ENCODE peak calls at places on chromosomes 12 and 14, in eight cellular contexts. One of them, this sample, is unnamed.

GRCh38 chr14:73059326-73059725 is 992 bp downstream of the RBM25 start:
- DNase-seq in Peyer's patch: no peak
- DNase-seq in cardiac muscle cell: peak; percentile 53
- DNase-seq in upper lobe of right lung: no peak
- DNase-seq in right atrium auricular region: no peak
- DNase-seq in A549: peak; percentile 30
- DNase-seq in left lung: no peak
- DNase-seq in left ventricle myocardium inferior: no peak
- DNase-seq in this sample: no peak

GRCh38 chr12:51847830-51848727 is at the start of gene FIGNL2:
- DNase-seq in Peyer's patch: no peak
- DNase-seq in cardiac muscle cell: peak; percentile 27
- DNase-seq in upper lobe of right lung: no peak
- DNase-seq in right atrium auricular region: no peak
- DNase-seq in A549: no peak
- DNase-seq in left lung: no peak
- DNase-seq in left ventricle myocardium inferior: peak; percentile 42
- DNase-seq in this sample: no peak

GRCh38 chr12:124520258-124520657 is 47.2 kb downstream of the NCOR2 start:
- DNase-seq in Peyer's patch: no peak
- DNase-seq in cardiac muscle cell: peak; percentile 83
- DNase-seq in upper lobe of right lung: peak; percentile 84
- DNase-seq in right atrium auricular region: peak; percentile 82
- DNase-seq in A549: peak; percentile 76
- DNase-seq in left lung: peak; percentile 83
- DNase-seq in left ventricle myocardium inferior: peak; percentile 45
- DNase-seq in this sample: no peak

GRCh38 chr14:89351364-89351957 is 65.6 kb downstream of the FOXN3 start:
- DNase-seq in Peyer's patch: no peak
- DNase-seq in cardiac muscle cell: peak; percentile 62
- DNase-seq in upper lobe of right lung: peak; percentile 77
- DNase-seq in right atrium auricular region: no peak
- DNase-seq in A549: peak; percentile 29
- DNase-seq in left lung: no peak
- DNase-seq in left ventricle myocardium inferior: no peak
- DNase-seq in this sample: no peak

GRCh38 chr14:104802913-104803184 is 1.9 kb downstream of the ZBTB42 start:
- DNase-seq in Peyer's patch: no peak
- DNase-seq in cardiac muscle cell: no peak
- DNase-seq in upper lobe of right lung: no peak
- DNase-seq in right atrium auricular region: no peak
- DNase-seq in A549: no peak
- DNase-seq in left lung: no peak
- DNase-seq in left ventricle myocardium inferior: no peak
- DNase-seq in this sample: no peak

GRCh38 chr12:42119085-42119633 is 25.5 kb downstream of the GXYLT1 start:
- DNase-seq in Peyer's patch: no peak
- DNase-seq in cardiac muscle cell: peak; percentile 70
- DNase-seq in upper lobe of right lung: no peak
- DNase-seq in right atrium auricular region: no peak
- DNase-seq in A549: no peak
- DNase-seq in left lung: no peak
- DNase-seq in left ventricle myocardium inferior: no peak
- DNase-seq in this sample: no peak

GRCh38 chr12:47216150-47216677 is 136.5 kb upstream of the AMIGO2 start:
- DNase-seq in Peyer's patch: peak; percentile 86
- DNase-seq in cardiac muscle cell: no peak
- DNase-seq in upper lobe of right lung: no peak
- DNase-seq in right atrium auricular region: no peak
- DNase-seq in A549: no peak
- DNase-seq in left lung: peak; percentile 74
- DNase-seq in left ventricle myocardium inferior: peak; percentile 24
- DNase-seq in this sample: no peak

GRCh38 chr12:19198272-19198671 is 68.7 kb downstream of the PLEKHA5 start:
- DNase-seq in Peyer's patch: no peak
- DNase-seq in cardiac muscle cell: peak; percentile 56
- DNase-seq in upper lobe of right lung: no peak
- DNase-seq in right atrium auricular region: no peak
- DNase-seq in A549: peak; percentile 32
- DNase-seq in left lung: no peak
- DNase-seq in left ventricle myocardium inferior: no peak
- DNase-seq in this sample: no peak

GRCh38 chr12:111321317-111321716 is 47.6 kb downstream of the PHETA1 start:
- DNase-seq in Peyer's patch: no peak
- DNase-seq in cardiac muscle cell: no peak
- DNase-seq in upper lobe of right lung: no peak
- DNase-seq in right atrium auricular region: no peak
- DNase-seq in A549: no peak
- DNase-seq in left lung: no peak
- DNase-seq in left ventricle myocardium inferior: no peak
- DNase-seq in this sample: no peak

GRCh38 chr14:72666610-72667009 is 227.3 kb downstream of the DPF3 start:
- DNase-seq in Peyer's patch: no peak
- DNase-seq in cardiac muscle cell: no peak
- DNase-seq in upper lobe of right lung: no peak
- DNase-seq in right atrium auricular region: no peak
- DNase-seq in A549: peak; percentile 36
- DNase-seq in left lung: no peak
- DNase-seq in left ventricle myocardium inferior: no peak
- DNase-seq in this sample: no peak

GRCh38 chr14:76940057-76940456 is 88.5 kb downstream of the IRF2BPL start:
- DNase-seq in Peyer's patch: no peak
- DNase-seq in cardiac muscle cell: no peak
- DNase-seq in upper lobe of right lung: no peak
- DNase-seq in right atrium auricular region: no peak
- DNase-seq in A549: no peak
- DNase-seq in left lung: no peak
- DNase-seq in left ventricle myocardium inferior: no peak
- DNase-seq in this sample: no peak

GRCh38 chr12:44775916-44776315 is 100.2 kb downstream of the NELL2 start:
- DNase-seq in Peyer's patch: no peak
- DNase-seq in cardiac muscle cell: no peak
- DNase-seq in upper lobe of right lung: no peak
- DNase-seq in right atrium auricular region: no peak
- DNase-seq in A549: no peak
- DNase-seq in left lung: no peak
- DNase-seq in left ventricle myocardium inferior: no peak
- DNase-seq in this sample: no peak

GRCh38 chr12:68317047-68317667 is 15.0 kb downstream of the MDM1 start:
- DNase-seq in Peyer's patch: peak; percentile 63
- DNase-seq in cardiac muscle cell: peak; percentile 77
- DNase-seq in upper lobe of right lung: no peak
- DNase-seq in right atrium auricular region: no peak
- DNase-seq in A549: peak; percentile 56
- DNase-seq in left lung: no peak
- DNase-seq in left ventricle myocardium inferior: no peak
- DNase-seq in this sample: peak; percentile 68

GRCh38 chr14:99735189-99736135 is 51.4 kb downstream of the CYP46A1 start:
- DNase-seq in Peyer's patch: peak; percentile 29
- DNase-seq in cardiac muscle cell: no peak
- DNase-seq in upper lobe of right lung: peak; percentile 46
- DNase-seq in right atrium auricular region: no peak
- DNase-seq in A549: no peak
- DNase-seq in left lung: peak; percentile 27
- DNase-seq in left ventricle myocardium inferior: peak; percentile 9
- DNase-seq in this sample: peak; percentile 22

GRCh38 chr14:31893156-31893813 is 183.8 kb upstream of the ARHGAP5 start:
- DNase-seq in Peyer's patch: no peak
- DNase-seq in cardiac muscle cell: peak; percentile 3
- DNase-seq in upper lobe of right lung: no peak
- DNase-seq in right atrium auricular region: no peak
- DNase-seq in A549: no peak
- DNase-seq in left lung: no peak
- DNase-seq in left ventricle myocardium inferior: no peak
- DNase-seq in this sample: no peak

GRCh38 chr12:113062502-113063395 is 6.2 kb downstream of the DTX1 start:
- DNase-seq in Peyer's patch: no peak
- DNase-seq in cardiac muscle cell: peak; percentile 9
- DNase-seq in upper lobe of right lung: peak; percentile 58
- DNase-seq in right atrium auricular region: no peak
- DNase-seq in A549: no peak
- DNase-seq in left lung: no peak
- DNase-seq in left ventricle myocardium inferior: no peak
- DNase-seq in this sample: no peak

GRCh38 chr14:52061380-52061779 is 7.5 kb downstream of the NID2 start:
- DNase-seq in Peyer's patch: no peak
- DNase-seq in cardiac muscle cell: peak; percentile 45
- DNase-seq in upper lobe of right lung: no peak
- DNase-seq in right atrium auricular region: no peak
- DNase-seq in A549: no peak
- DNase-seq in left lung: no peak
- DNase-seq in left ventricle myocardium inferior: peak; percentile 63
- DNase-seq in this sample: no peak

GRCh38 chr14:52267501-52268190 is at the start of gene PTGDR:
- DNase-seq in Peyer's patch: peak; percentile 67
- DNase-seq in cardiac muscle cell: peak; percentile 47
- DNase-seq in upper lobe of right lung: peak; percentile 64
- DNase-seq in right atrium auricular region: no peak
- DNase-seq in A549: no peak
- DNase-seq in left lung: peak; percentile 41
- DNase-seq in left ventricle myocardium inferior: peak; percentile 48
- DNase-seq in this sample: peak; percentile 87

GRCh38 chr12:120669055-120669828 is 17.7 kb upstream of the MLEC start:
- DNase-seq in Peyer's patch: peak; percentile 58
- DNase-seq in cardiac muscle cell: peak; percentile 51
- DNase-seq in upper lobe of right lung: no peak
- DNase-seq in right atrium auricular region: no peak
- DNase-seq in A549: no peak
- DNase-seq in left lung: no peak
- DNase-seq in left ventricle myocardium inferior: no peak
- DNase-seq in this sample: peak; percentile 65

GRCh38 chr14:62280366-62280765 is 518.1 kb downstream of the SNAPC1 start:
- DNase-seq in Peyer's patch: no peak
- DNase-seq in cardiac muscle cell: no peak
- DNase-seq in upper lobe of right lung: no peak
- DNase-seq in right atrium auricular region: no peak
- DNase-seq in A549: no peak
- DNase-seq in left lung: no peak
- DNase-seq in left ventricle myocardium inferior: no peak
- DNase-seq in this sample: no peak

GRCh38 chr14:85195872-85196477 is 334.0 kb upstream of the FLRT2 start:
- DNase-seq in Peyer's patch: no peak
- DNase-seq in cardiac muscle cell: peak; percentile 33
- DNase-seq in upper lobe of right lung: no peak
- DNase-seq in right atrium auricular region: no peak
- DNase-seq in A549: peak; percentile 8
- DNase-seq in left lung: no peak
- DNase-seq in left ventricle myocardium inferior: no peak
- DNase-seq in this sample: no peak

GRCh38 chr12:8032242-8033152 is at the start of gene FOXJ2:
- DNase-seq in Peyer's patch: peak; percentile 89
- DNase-seq in cardiac muscle cell: peak; percentile 81
- DNase-seq in upper lobe of right lung: peak; percentile 93
- DNase-seq in right atrium auricular region: no peak
- DNase-seq in A549: peak; percentile 68
- DNase-seq in left lung: peak; percentile 83
- DNase-seq in left ventricle myocardium inferior: peak; percentile 88
- DNase-seq in this sample: peak; percentile 79

GRCh38 chr12:58728397-58728796 is 191.9 kb downstream of the LRIG3 start:
- DNase-seq in Peyer's patch: no peak
- DNase-seq in cardiac muscle cell: no peak
- DNase-seq in upper lobe of right lung: no peak
- DNase-seq in right atrium auricular region: no peak
- DNase-seq in A549: peak; percentile 37
- DNase-seq in left lung: no peak
- DNase-seq in left ventricle myocardium inferior: no peak
- DNase-seq in this sample: no peak

GRCh38 chr12:62781136-62781880 is 153.6 kb downstream of the PPM1H start:
- DNase-seq in Peyer's patch: no peak
- DNase-seq in cardiac muscle cell: no peak
- DNase-seq in upper lobe of right lung: no peak
- DNase-seq in right atrium auricular region: no peak
- DNase-seq in A549: no peak
- DNase-seq in left lung: no peak
- DNase-seq in left ventricle myocardium inferior: no peak
- DNase-seq in this sample: no peak

GRCh38 chr12:41339784-41340183 is 151.7 kb downstream of the PDZRN4 start:
- DNase-seq in Peyer's patch: no peak
- DNase-seq in cardiac muscle cell: no peak
- DNase-seq in upper lobe of right lung: no peak
- DNase-seq in right atrium auricular region: no peak
- DNase-seq in A549: no peak
- DNase-seq in left lung: no peak
- DNase-seq in left ventricle myocardium inferior: no peak
- DNase-seq in this sample: no peak

GRCh38 chr12:115922952-115923564 is 354.4 kb downstream of the MED13L start:
- DNase-seq in Peyer's patch: no peak
- DNase-seq in cardiac muscle cell: peak; percentile 13
- DNase-seq in upper lobe of right lung: no peak
- DNase-seq in right atrium auricular region: peak; percentile 30
- DNase-seq in A549: peak; percentile 53
- DNase-seq in left lung: no peak
- DNase-seq in left ventricle myocardium inferior: no peak
- DNase-seq in this sample: no peak
- TF ChIP-seq CTCF in Peyer's patch: no peak
- TF ChIP-seq CTCF in cardiac muscle cell: peak; percentile 16
- TF ChIP-seq CTCF in upper lobe of right lung: peak; percentile 11
- TF ChIP-seq CTCF in right atrium auricular region: no peak
- TF ChIP-seq CTCF in A549: peak; percentile 37
- TF ChIP-seq CTCF in left lung: no peak
- TF ChIP-seq CTCF in left ventricle myocardium inferior: no peak
- TF ChIP-seq CTCF in this sample: no peak

GRCh38 chr12:4434721-4435425 is 10.7 kb downstream of the FGF6 start:
- DNase-seq in Peyer's patch: peak; percentile 38
- DNase-seq in cardiac muscle cell: no peak
- DNase-seq in upper lobe of right lung: no peak
- DNase-seq in right atrium auricular region: peak; percentile 40
- DNase-seq in A549: no peak
- DNase-seq in left lung: no peak
- DNase-seq in left ventricle myocardium inferior: no peak
- DNase-seq in this sample: no peak
- H3K4me1 ChIP-seq in Peyer's patch: no peaks in the 10 kb centered on the region
- H3K4me1 ChIP-seq in cardiac muscle cell: peaks cover 14% of the 10 kb centered on the region
- H3K4me1 ChIP-seq in upper lobe of right lung: no peaks in the 10 kb centered on the region
- H3K4me1 ChIP-seq in right atrium auricular region: no peaks in the 10 kb centered on the region
- H3K4me1 ChIP-seq in A549: no peaks in the 10 kb centered on the region
- H3K4me1 ChIP-seq in left lung: peaks cover 12% of the 10 kb centered on the region
- H3K4me1 ChIP-seq in left ventricle myocardium inferior: peaks cover 20% of the 10 kb centered on the region
- H3K4me1 ChIP-seq in this sample: no peaks in the 10 kb centered on the region

DNA sequence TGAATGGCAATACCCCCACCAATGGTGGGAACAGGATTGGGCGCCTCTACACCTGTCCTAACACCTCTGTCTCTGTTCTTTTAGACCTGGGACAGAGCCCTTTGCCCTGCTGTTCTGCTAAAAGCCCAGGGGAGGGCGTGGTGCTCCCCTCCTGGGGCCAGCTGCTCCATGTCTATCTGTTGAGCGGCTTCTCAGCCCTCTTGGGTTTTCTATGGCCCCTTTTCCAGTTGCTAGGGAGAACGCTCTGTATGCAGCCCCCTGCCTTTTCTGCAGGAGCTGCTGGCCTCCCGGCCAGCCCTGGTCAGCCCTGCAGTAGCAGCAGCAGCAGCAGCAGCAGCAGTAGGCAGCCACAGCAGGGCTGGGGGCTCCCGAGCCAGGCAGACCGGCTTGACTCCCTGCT is 1.2 kb downstream of the RTL1 start:
- DNase-seq in Peyer's patch: no peak
- DNase-seq in cardiac muscle cell: no peak
- DNase-seq in upper lobe of right lung: no peak
- DNase-seq in right atrium auricular region: peak; percentile 36
- DNase-seq in A549: peak; percentile 31
- DNase-seq in left lung: no peak
- DNase-seq in left ventricle myocardium inferior: no peak
- DNase-seq in this sample: no peak
- TF ChIP-seq CTCF in Peyer's patch: no peak
- TF ChIP-seq CTCF in cardiac muscle cell: peak; percentile 21
- TF ChIP-seq CTCF in upper lobe of right lung: no peak
- TF ChIP-seq CTCF in right atrium auricular region: no peak
- TF ChIP-seq CTCF in A549: peak; percentile 32
- TF ChIP-seq CTCF in left lung: no peak
- TF ChIP-seq CTCF in left ventricle myocardium inferior: no peak
- TF ChIP-seq CTCF in this sample: no peak

GRCh38 chr14:64340560-64341196 is 46.5 kb upstream of the ESR2 start:
- DNase-seq in Peyer's patch: no peak
- DNase-seq in cardiac muscle cell: no peak
- DNase-seq in upper lobe of right lung: no peak
- DNase-seq in right atrium auricular region: no peak
- DNase-seq in A549: no peak
- DNase-seq in left lung: no peak
- DNase-seq in left ventricle myocardium inferior: no peak
- DNase-seq in this sample: no peak
- H3K4me1 ChIP-seq in Peyer's patch: no peaks in the 10 kb centered on the region
- H3K4me1 ChIP-seq in cardiac muscle cell: peaks cover 4% of the 10 kb centered on the region
- H3K4me1 ChIP-seq in upper lobe of right lung: peaks cover 6% of the 10 kb centered on the region
- H3K4me1 ChIP-seq in right atrium auricular region: peaks cover 12% of the 10 kb centered on the region
- H3K4me1 ChIP-seq in A549: peaks cover 17% of the 10 kb centered on the region
- H3K4me1 ChIP-seq in left lung: peaks cover 19% of the 10 kb centered on the region
- H3K4me1 ChIP-seq in left ventricle myocardium inferior: peaks cover 22% of the 10 kb centered on the region
- H3K4me1 ChIP-seq in this sample: no peaks in the 10 kb centered on the region

This sample was measured in mucosa of descending colon.